ENCODE peak calls at places on chromosomes 7 and 10, in five cellular contexts. F, O, B, K and G are unnamed samples.

GRCh38 chr7:822692-823276 is 9.5 kb upstream of the SUN1 start:
- DNase-seq in F (no peak), O (no peak), B (no peak), K (peak), G (no peak)

GRCh38 chr10:14128519-14128918 is 202.2 kb downstream of the FRMD4A start:
- DNase-seq in F (no peak), O (no peak), B (no peak), K (no peak), G (no peak)

GRCh38 chr7:36266201-36266600 is 113.1 kb downstream of the EEPD1 start:
- DNase-seq in F (no peak), O (no peak), B (no peak), K (no peak), G (no peak)

GRCh38 chr7:68955656-68956055 is 642.6 kb upstream of the AUTS2 start:
- DNase-seq in F (no peak), O (no peak), B (no peak), K (no peak), G (no peak)

GRCh38 chr7:118288098-118288497 is 63.6 kb downstream of the ANKRD7 start:
- DNase-seq in F (no peak), O (no peak), B (no peak), K (no peak), G (no peak)

GRCh38 chr10:7192831-7193348 is 217.9 kb downstream of the SFMBT2 start:
- DNase-seq in F (no peak), O (no peak), B (no peak), K (no peak), G (no peak)

GRCh38 chr10:4677296-4678021 is 148.5 kb upstream of the AKR1E2 start:
- DNase-seq in F (no peak), O (peak), B (no peak), K (no peak), G (no peak)

GRCh38 chr7:148191391-148192076 is 399.0 kb upstream of the C7orf33 start:
- DNase-seq in F (no peak), O (no peak), B (no peak), K (no peak), G (no peak)

GRCh38 chr7:30887464-30887872 is 24.2 kb upstream of the AQP1 start:
- DNase-seq in F (no peak), O (no peak), B (no peak), K (no peak), G (no peak)

GRCh38 chr7:80330434-80330833 is 181.4 kb downstream of the GNAT3 start:
- DNase-seq in F (peak), O (peak), B (no peak), K (no peak), G (no peak)

GRCh38 chr10:19638873-19639233 is 177.4 kb upstream of the PLXDC2 start:
- DNase-seq in F (no peak), O (no peak), B (no peak), K (peak), G (no peak)
- H3K4me3 ChIP-seq in F (no peak), O (peak), B (peak), K (peak), G (no peak)

GRCh38 chr7:26293569-26294308 is 2.1 kb downstream of the SNX10 start:
- DNase-seq in F (no peak), O (no peak), B (no peak), K (no peak), G (no peak)

GRCh38 chr7:26292768-26293560 is 1.3 kb downstream of the SNX10 start:
- DNase-seq in F (no peak), O (no peak), B (no peak), K (peak), G (no peak)

GRCh38 chr7:26291251-26291650 is 411 bp upstream of the SNX10 start:
- DNase-seq in F (no peak), O (no peak), B (no peak), K (no peak), G (no peak)

GRCh38 chr7:26295015-26295414 is 3.4 kb downstream of the SNX10 start:
- DNase-seq in F (no peak), O (no peak), B (no peak), K (no peak), G (no peak)

GRCh38 chr7:26291699-26292538 is at the start of gene SNX10:
- DNase-seq in F (no peak), O (peak), B (peak), K (peak), G (no peak)
- H3K4me3 ChIP-seq in F (no peak), O (peak), B (peak), K (peak), G (peak)

DNA sequence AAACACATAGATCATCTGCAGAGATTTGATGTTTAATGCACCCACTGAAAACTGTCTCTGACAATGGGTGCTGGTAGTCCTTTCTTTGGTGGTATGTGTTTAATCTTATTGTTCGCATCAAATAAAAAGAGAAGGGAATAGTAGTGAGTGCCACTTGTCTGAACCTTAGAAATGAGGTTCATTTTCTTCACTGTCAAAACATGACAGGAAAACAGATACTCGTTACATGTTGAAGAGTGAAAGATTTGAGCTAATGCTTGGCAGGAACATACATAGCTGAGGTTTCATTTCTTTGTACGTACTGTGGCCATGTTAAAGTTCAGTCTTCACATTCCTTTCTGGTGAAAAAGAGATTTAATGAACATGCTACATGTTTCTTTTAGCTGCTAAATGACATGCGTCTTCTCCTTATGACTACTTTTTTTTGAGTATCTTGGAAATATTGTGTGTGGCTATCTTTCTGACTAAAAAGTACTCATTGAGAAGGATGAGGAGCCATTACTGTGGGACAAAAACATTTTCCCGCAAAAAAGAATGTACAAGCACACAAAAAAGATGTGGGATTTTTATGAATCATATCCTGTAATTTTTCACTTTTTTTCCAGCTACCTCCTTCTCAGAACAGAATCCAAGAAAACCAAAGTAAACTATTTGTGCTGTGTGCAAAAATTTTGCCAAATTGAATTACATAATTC is 108.0 kb downstream of the TWIST1 start:
- DNase-seq in F (no peak), O (peak), B (no peak), K (no peak), G (no peak)
- H3K4me3 ChIP-seq in F (no peak), O (no peak), B (no peak), K (no peak), G (no peak)

GRCh38 chr10:83582407-83583095 is 556.8 kb upstream of the GHITM start:
- DNase-seq in F (no peak), O (no peak), B (no peak), K (no peak), G (no peak)

GRCh38 chr10:83580373-83581012 is 558.8 kb upstream of the GHITM start:
- DNase-seq in F (no peak), O (no peak), B (no peak), K (no peak), G (no peak)

GRCh38 chr10:83585686-83586085 is 553.6 kb upstream of the GHITM start:
- DNase-seq in F (no peak), O (peak), B (no peak), K (no peak), G (no peak)
- H3K4me3 ChIP-seq in F (no peak), O (no peak), B (no peak), K (no peak), G (no peak)

GRCh38 chr10:44714451-44714850 is 196.7 kb upstream of the TMEM72 start:
- DNase-seq in F (no peak), O (no peak), B (no peak), K (no peak), G (no peak)

GRCh38 chr10:44715081-44715480 is 196.1 kb upstream of the TMEM72 start:
- DNase-seq in F (peak), O (peak), B (no peak), K (no peak), G (no peak)

GRCh38 chr10:44716470-44716869 is 194.7 kb upstream of the TMEM72 start:
- DNase-seq in F (no peak), O (no peak), B (no peak), K (no peak), G (no peak)

GRCh38 chr10:44713307-44713706 is 197.8 kb upstream of the TMEM72 start:
- DNase-seq in F (no peak), O (no peak), B (no peak), K (no peak), G (no peak)
- H3K4me3 ChIP-seq in F (no peak), O (no peak), B (no peak), K (no peak), G (no peak)

GRCh38 chr7:33979807-33980355 is 74.5 kb downstream of the BMPER start:
- DNase-seq in F (peak), O (peak), B (no peak), K (no peak), G (no peak)

GRCh38 chr7:33979300-33979806 is 74.0 kb downstream of the BMPER start:
- DNase-seq in F (no peak), O (no peak), B (no peak), K (no peak), G (no peak)

GRCh38 chr7:33982425-33982786 is 77.1 kb downstream of the BMPER start:
- DNase-seq in F (no peak), O (peak), B (no peak), K (no peak), G (no peak)

GRCh38 chr7:33981221-33981620 is 75.9 kb downstream of the BMPER start:
- DNase-seq in F (no peak), O (no peak), B (no peak), K (no peak), G (no peak)

GRCh38 chr7:33981686-33982424 is 76.5 kb downstream of the BMPER start:
- DNase-seq in F (no peak), O (no peak), B (no peak), K (no peak), G (no peak)
- H3K4me3 ChIP-seq in F (no peak), O (no peak), B (no peak), K (no peak), G (no peak)

DNA sequence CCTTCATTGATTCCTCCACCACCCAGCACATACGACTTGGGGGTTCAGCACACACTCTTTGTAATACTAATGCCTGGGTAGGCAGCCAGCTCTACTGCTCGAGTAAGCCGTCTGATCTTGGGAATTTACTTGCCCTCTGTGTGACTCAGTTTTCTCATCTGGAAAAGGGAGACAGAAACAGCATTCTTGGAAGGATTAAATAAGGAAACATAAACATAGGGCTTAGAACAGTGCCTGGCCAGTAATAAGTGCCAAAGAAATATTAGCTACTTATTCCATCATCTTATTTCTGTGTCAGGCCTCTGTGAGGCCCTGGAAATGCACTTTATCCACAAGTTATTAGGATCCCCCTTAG is 130.1 kb downstream of the TNS3 start:
- DNase-seq in F (no peak), O (peak), B (no peak), K (no peak), G (no peak)
- H3K4me3 ChIP-seq in F (no peak), O (peak), B (no peak), K (no peak), G (no peak)

GRCh38 chr10:16891375-16892313 is 74.4 kb upstream of the RSU1 start:
- DNase-seq in F (peak), O (peak), B (peak), K (peak), G (no peak)
- H3K4me3 ChIP-seq in F (no peak), O (no peak), B (peak), K (no peak), G (no peak)